ENCODE peak calls at places on chromosomes 7 and 10, in seven cellular contexts. B, J, Q, U, I, V and S are unnamed samples.

GRCh38 chr10:38054361-38054797 is 39.8 kb upstream of the ZNF37A start:
- DNase-seq in I (no peak), B (no peak), J (no peak), Q (peak; percentile 89), V (no peak), U (no peak), S (no peak)

GRCh38 chr7:118671149-118671548 is 446.6 kb downstream of the ANKRD7 start:
- DNase-seq in V (no peak), Q (no peak), I (no peak), B (no peak), J (no peak), U (no peak), S (no peak)

GRCh38 chr7:8724080-8724718 is 290.8 kb downstream of the NXPH1 start:
- DNase-seq in U (no peak), J (no peak), Q (no peak), I (peak; percentile 19), B (peak; percentile 69), V (no peak), S (no peak)

GRCh38 chr7:132410385-132410784 is 165.9 kb downstream of the PLXNA4 start:
- DNase-seq in I (no peak), J (no peak), B (no peak), V (peak; percentile 82), U (no peak), Q (peak; percentile 60), S (no peak)

GRCh38 chr7:126079581-126079980 is 1150.0 kb upstream of the POT1 start:
- DNase-seq in U (no peak), B (peak; percentile 24), Q (no peak), V (no peak), I (no peak), J (no peak), S (no peak)

GRCh38 chr7:107593025-107593410 is 13.0 kb downstream of the BCAP29 start:
- DNase-seq in J (no peak), V (peak; percentile 10), B (no peak), I (no peak), Q (peak; percentile 43), U (no peak), S (no peak)

GRCh38 chr7:98978672-98979071 is 100.3 kb downstream of the TRRAP start:
- DNase-seq in Q (no peak), V (no peak), I (no peak), B (no peak), U (no peak), J (no peak), S (no peak)

GRCh38 chr7:127587663-127588018 is 570 bp upstream of the ARF5 start:
- DNase-seq in I (peak; percentile 34), U (no peak), Q (no peak), J (no peak), V (no peak), B (no peak), S (no peak)

GRCh38 chr7:112072541-112073245 is 133.5 kb downstream of the DOCK4 start:
- DNase-seq in Q (no peak), I (no peak), J (no peak), U (no peak), V (no peak), B (peak; percentile 78), S (no peak)

GRCh38 chr7:28292826-28293528 is 112.4 kb upstream of the JAZF1 start:
- DNase-seq in V (peak; percentile 4), I (no peak), U (no peak), J (no peak), Q (no peak), B (no peak), S (no peak)

GRCh38 chr10:42977032-42977416 is 99.8 kb upstream of the RET start:
- DNase-seq in U (no peak), J (peak; percentile 24), V (no peak), B (no peak), I (peak; percentile 0), Q (no peak), S (no peak)

GRCh38 chr10:102139281-102140110 is 6.7 kb downstream of the PPRC1 start:
- DNase-seq in U (no peak), B (no peak), J (no peak), V (no peak), Q (no peak), I (no peak), S (no peak)

GRCh38 chr10:121605708-121606107 is 7.5 kb upstream of the FGFR2 start:
- DNase-seq in V (no peak), J (no peak), B (no peak), I (no peak), U (no peak), Q (no peak), S (no peak)

GRCh38 chr10:28678687-28679457 is 1.6 kb downstream of the BAMBI start:
- DNase-seq in J (no peak), V (peak; percentile 49), Q (peak; percentile 51), B (no peak), U (no peak), I (no peak), S (no peak)

GRCh38 chr10:129959544-129960492 is 4.3 kb downstream of the EBF3 start:
- DNase-seq in Q (peak; percentile 68), B (no peak), V (no peak), I (no peak), J (peak; percentile 62), U (no peak), S (no peak)

GRCh38 chr7:102916426-102916825 is 3.6 kb downstream of the LRRC17 start:
- DNase-seq in U (no peak), B (no peak), I (no peak), V (peak; percentile 46), J (no peak), Q (peak; percentile 70), S (no peak)

GRCh38 chr7:145884716-145885514 is 231.7 kb upstream of the CNTNAP2 start:
- DNase-seq in B (no peak), I (no peak), J (no peak), U (no peak), V (no peak), Q (no peak), S (no peak)

GRCh38 chr10:23702977-23703414 is 264.1 kb downstream of the OTUD1 start:
- DNase-seq in B (peak; percentile 77), J (no peak), V (peak; percentile 18), U (peak; percentile 47), I (peak; percentile 64), Q (peak; percentile 71), S (no peak)

GRCh38 chr10:31126593-31126992 is 94.9 kb upstream of the ZNF438 start:
- DNase-seq in B (no peak), V (no peak), Q (no peak), J (no peak), U (no peak), I (no peak), S (no peak)

GRCh38 chr10:99522511-99523250 is 10.1 kb upstream of the NKX2-3 start:
- DNase-seq in B (no peak), J (no peak), V (no peak), Q (no peak), U (no peak), I (no peak), S (no peak)

GRCh38 chr10:30862486-30862885 is 169.2 kb downstream of the ZNF438 start:
- DNase-seq in U (no peak), Q (peak; percentile 91), J (no peak), V (no peak), B (no peak), I (no peak), S (no peak)

GRCh38 chr7:18566829-18567228 is 71.3 kb downstream of the HDAC9 start:
- DNase-seq in U (no peak), Q (no peak), B (no peak), V (no peak), I (no peak), J (no peak), S (no peak)

GRCh38 chr10:22230331-22230833 is 12.6 kb upstream of the EBLN1 start:
- DNase-seq in B (peak; percentile 58), Q (peak; percentile 85), I (no peak), J (no peak), U (no peak), V (peak; percentile 75), S (no peak)

DNA sequence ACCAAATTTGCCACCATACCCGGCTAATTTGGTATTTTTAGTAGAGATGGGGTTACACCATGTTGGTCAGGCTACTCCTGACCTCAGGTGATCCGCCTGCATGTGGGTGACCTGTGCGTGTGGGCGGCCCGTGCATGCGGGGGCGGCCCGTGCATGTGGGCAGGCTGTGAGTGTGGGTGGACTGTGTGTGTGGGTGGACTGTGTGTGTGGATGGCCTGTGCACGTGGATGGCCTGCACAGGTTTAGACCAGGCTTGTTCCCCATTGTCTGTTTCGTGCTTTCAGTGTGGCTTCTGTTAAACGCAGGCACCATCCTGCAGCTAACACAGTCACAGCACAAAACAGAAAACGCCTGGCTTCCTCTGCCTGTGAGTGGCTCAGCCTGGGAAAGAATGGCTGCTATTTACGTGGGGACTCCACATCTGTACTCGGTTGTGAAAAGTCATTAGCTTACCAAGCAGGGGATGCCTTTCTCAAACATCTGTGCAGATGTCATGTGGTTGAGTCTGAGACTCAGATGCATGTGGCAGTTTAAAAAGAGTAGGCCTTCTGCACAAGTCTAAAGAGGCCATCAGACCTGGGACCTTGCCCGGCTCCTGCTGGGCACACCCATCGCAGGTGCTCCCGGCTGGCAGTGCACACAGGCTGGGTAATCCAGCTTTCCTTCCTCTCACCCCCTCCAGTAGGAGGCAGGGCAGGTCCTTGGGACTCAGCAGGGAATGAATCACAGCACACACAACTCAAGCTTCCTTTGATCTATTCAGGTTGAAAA is 91.6 kb downstream of the COBL start:
- DNase-seq in V (no peak), J (no peak), U (no peak), I (peak; percentile 67), Q (no peak), B (no peak), S (no peak)
- TF ChIP-seq CTCF in V (no peak), J (no peak), U (no peak), I (no peak), Q (no peak), B (no peak), S (no peak)

GRCh38 chr10:90959826-90960225 is 38.9 kb upstream of the ANKRD1 start:
- DNase-seq in U (no peak), B (no peak), I (no peak), J (no peak), Q (no peak), V (no peak), S (no peak)

GRCh38 chr10:90958781-90959180 is 37.9 kb upstream of the ANKRD1 start:
- DNase-seq in J (no peak), B (no peak), U (no peak), Q (no peak), I (no peak), V (no peak), S (no peak)

GRCh38 chr10:90964781-90965462 is 44.0 kb upstream of the ANKRD1 start:
- DNase-seq in U (no peak), Q (no peak), J (no peak), B (no peak), I (no peak), V (peak; percentile 18), S (no peak)

GRCh38 chr10:90963331-90963730 is 42.4 kb upstream of the ANKRD1 start:
- DNase-seq in U (no peak), V (no peak), Q (no peak), I (no peak), J (no peak), B (no peak), S (no peak)

GRCh38 chr10:90960355-90960814 is 39.5 kb upstream of the ANKRD1 start:
- DNase-seq in Q (peak; percentile 57), B (peak; percentile 15), U (no peak), V (peak; percentile 39), I (no peak), J (no peak), S (no peak)
- TF ChIP-seq CTCF in Q (no peak), B (no peak), U (no peak), V (no peak), I (no peak), J (peak; percentile 21), S (no peak)

GRCh38 chr7:33425385-33425784 is 296.0 kb downstream of the BBS9 start:
- DNase-seq in J (no peak), V (no peak), B (no peak), I (no peak), Q (no peak), U (no peak), S (no peak)
- TF ChIP-seq CTCF in J (no peak), V (no peak), B (no peak), I (no peak), Q (no peak), U (no peak), S (no peak)

GRCh38 chr7:14861456-14861855 is 41.1 kb downstream of the DGKB start:
- DNase-seq in I (no peak), J (no peak), B (no peak), Q (no peak), U (no peak), V (no peak), S (no peak)
- TF ChIP-seq CTCF in I (no peak), J (no peak), B (no peak), Q (no peak), U (no peak), V (no peak), S (no peak)